ENCODE peak calls at places on chromosomes 1 and 21, in eight cellular contexts. E, D, U, P, I, W, N and C are unnamed samples.

GRCh38 chr1:93178418-93178817 is 1.8 kb downstream of the TMED5 start:
- DNase-seq in E (no peak), D (no peak), U (no peak), P (peak), I (no peak), W (no peak), N (no peak), C (no peak)

GRCh38 chr1:77536813-77537212 is 145.6 kb downstream of the ZZZ3 start:
- DNase-seq in E (no peak), D (no peak), U (no peak), P (peak), I (no peak), W (no peak), N (no peak), C (no peak)

GRCh38 chr1:221439734-221440436 is 302.0 kb downstream of the DUSP10 start:
- DNase-seq in E (no peak), D (no peak), U (peak), P (peak), I (no peak), W (no peak), N (no peak), C (no peak)

GRCh38 chr1:89557954-89558353 is 33.3 kb downstream of the LRRC8B start:
- DNase-seq in E (no peak), D (no peak), U (no peak), P (no peak), I (no peak), W (no peak), N (no peak), C (no peak)

GRCh38 chr1:118304722-118305344 is 119.8 kb upstream of the SPAG17 start:
- DNase-seq in E (no peak), D (no peak), U (no peak), P (no peak), I (no peak), W (no peak), N (peak), C (no peak)

GRCh38 chr1:93710949-93711591 is 29.4 kb upstream of the BCAR3 start:
- DNase-seq in E (no peak), D (no peak), U (no peak), P (no peak), I (no peak), W (no peak), N (no peak), C (no peak)

GRCh38 chr21:45594721-45595489 is 48.6 kb upstream of the PCBP3 start:
- DNase-seq in E (peak), D (no peak), U (no peak), P (no peak), I (no peak), W (peak), N (no peak), C (no peak)

GRCh38 chr1:36151845-36152203 is 2.5 kb upstream of the TRAPPC3 start:
- DNase-seq in E (no peak), D (no peak), U (no peak), P (no peak), I (no peak), W (no peak), N (peak), C (no peak)

GRCh38 chr1:214155987-214156567 is 124.9 kb upstream of the SMYD2 start:
- DNase-seq in E (no peak), D (no peak), U (no peak), P (no peak), I (no peak), W (no peak), N (no peak), C (no peak)

GRCh38 chr1:113282897-113283285 is 107.4 kb upstream of the MAGI3 start:
- DNase-seq in E (no peak), D (no peak), U (no peak), P (no peak), I (no peak), W (no peak), N (no peak), C (no peak)

GRCh38 chr1:221840511-221841243 is 98.8 kb upstream of the DUSP10 start:
- DNase-seq in E (no peak), D (no peak), U (no peak), P (no peak), I (no peak), W (peak), N (peak), C (no peak)

GRCh38 chr1:173360478-173361063 is 116.6 kb upstream of the PRDX6 start:
- DNase-seq in E (no peak), D (no peak), U (no peak), P (no peak), I (peak), W (no peak), N (no peak), C (no peak)

GRCh38 chr1:3471356-3472087 is 17.1 kb downstream of the ARHGEF16 start:
- DNase-seq in E (no peak), D (no peak), U (no peak), P (peak), I (no peak), W (no peak), N (peak), C (no peak)

GRCh38 chr1:109170051-109170775 is 43.5 kb upstream of the SARS1 start:
- DNase-seq in E (no peak), D (no peak), U (no peak), P (peak), I (no peak), W (no peak), N (no peak), C (no peak)

GRCh38 chr1:193120604-193121166 is 1.1 kb upstream of the CDC73 start:
- DNase-seq in E (no peak), D (no peak), U (no peak), P (no peak), I (no peak), W (no peak), N (no peak), C (no peak)

DNA sequence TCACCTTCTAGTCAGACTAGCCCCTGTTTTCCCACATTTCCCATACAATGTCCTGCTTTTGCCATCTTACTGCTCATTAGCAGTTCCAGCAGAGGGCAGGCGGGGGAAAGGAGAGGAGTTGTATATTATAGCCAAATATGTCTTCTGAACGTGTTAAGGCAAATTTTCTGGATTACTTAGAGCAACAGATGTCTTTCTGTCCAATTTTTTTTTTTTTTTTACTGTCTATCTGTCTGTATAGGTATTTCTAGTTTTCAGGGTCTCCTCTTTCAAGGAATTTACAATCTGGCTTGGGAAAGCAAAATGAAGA is 30.0 kb upstream of the DDAH1 start:
- DNase-seq in E (no peak), D (no peak), U (peak), P (peak), I (no peak), W (no peak), N (no peak), C (no peak)
- TF ChIP-seq CTCF in E (no peak), D (no peak), U (no peak), P (peak), I (peak), W (peak), N (peak), C (peak)

GRCh38 chr1:37255111-37255795 is 219.1 kb upstream of the ZC3H12A start:
- DNase-seq in E (no peak), D (no peak), U (peak), P (no peak), I (no peak), W (no peak), N (no peak), C (peak)
- TF ChIP-seq CTCF in E (no peak), D (no peak), U (no peak), P (no peak), I (no peak), W (no peak), N (no peak), C (no peak)

DNA sequence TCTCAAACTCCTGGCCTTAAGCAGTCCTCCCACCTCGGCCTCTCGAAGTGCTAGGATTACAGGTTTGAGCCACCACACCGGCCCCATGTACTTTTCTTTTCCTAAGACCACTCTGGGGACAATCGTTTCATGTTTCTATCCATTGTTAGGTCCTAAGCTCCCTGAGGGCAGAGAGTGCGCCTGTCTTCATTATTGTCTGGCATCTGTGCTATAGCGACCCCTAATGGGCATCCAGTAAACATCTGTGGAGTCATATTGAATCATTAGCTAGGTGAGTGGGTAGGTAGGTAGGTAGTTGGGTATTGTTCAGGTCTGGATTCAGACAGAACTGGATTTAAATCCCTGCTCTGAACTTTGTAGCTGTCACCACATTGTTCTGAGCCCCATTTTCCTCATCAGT is 66.1 kb downstream of the TMEM53 start:
- DNase-seq in E (no peak), D (no peak), U (no peak), P (no peak), I (no peak), W (no peak), N (no peak), C (no peak)
- TF ChIP-seq CTCF in E (no peak), D (no peak), U (no peak), P (peak), I (no peak), W (no peak), N (no peak), C (peak)

GRCh38 chr21:28339403-28339802 is 653.3 kb downstream of the LTN1 start:
- DNase-seq in E (no peak), D (no peak), U (no peak), P (no peak), I (no peak), W (no peak), N (no peak), C (no peak)

GRCh38 chr21:28334407-28334806 is 658.3 kb downstream of the LTN1 start:
- DNase-seq in E (no peak), D (no peak), U (no peak), P (no peak), I (no peak), W (no peak), N (no peak), C (no peak)

GRCh38 chr21:28338906-28339305 is 653.8 kb downstream of the LTN1 start:
- DNase-seq in E (no peak), D (no peak), U (no peak), P (no peak), I (no peak), W (no peak), N (no peak), C (no peak)

GRCh38 chr21:28336299-28336698 is 656.4 kb downstream of the LTN1 start:
- DNase-seq in E (no peak), D (no peak), U (peak), P (peak), I (no peak), W (no peak), N (no peak), C (no peak)

GRCh38 chr21:28337319-28337718 is 655.4 kb downstream of the LTN1 start:
- DNase-seq in E (no peak), D (no peak), U (no peak), P (peak), I (no peak), W (no peak), N (no peak), C (no peak)
- TF ChIP-seq CTCF in E (peak), D (no peak), U (no peak), P (peak), I (peak), W (no peak), N (peak), C (peak)